ENCODE peak calls at places on chromosomes 1 and 21, in eight cellular contexts. One of them, this sample, is unnamed.

GRCh38 chr1:20483098-20483832 is 2.7 kb downstream of the CAMK2N1 start:
- DNase-seq in CD4-positive, alpha-beta T cell: no peak
- DNase-seq in breast epithelium: no peak
- DNase-seq in ovary: no peak
- DNase-seq in heart left ventricle: no peak
- DNase-seq in CD8-positive, alpha-beta memory T cell: no peak
- DNase-seq in WERI-Rb-1: no peak
- DNase-seq in tibial nerve: no peak
- DNase-seq in this sample: no peak

GRCh38 chr1:108082741-108083562 is 117.2 kb downstream of the SLC25A24 start:
- DNase-seq in ovary: no peak
- DNase-seq in WERI-Rb-1: no peak
- DNase-seq in tibial nerve: no peak
- DNase-seq in heart left ventricle: no peak
- DNase-seq in CD4-positive, alpha-beta T cell: no peak
- DNase-seq in breast epithelium: no peak
- DNase-seq in CD8-positive, alpha-beta memory T cell: no peak
- DNase-seq in this sample: no peak

GRCh38 chr1:2554621-2555387 is 1.4 kb upstream of the TNFRSF14 start:
- DNase-seq in tibial nerve: peak; percentile 32
- DNase-seq in heart left ventricle: no peak
- DNase-seq in breast epithelium: no peak
- DNase-seq in ovary: no peak
- DNase-seq in CD4-positive, alpha-beta T cell: peak; percentile 43
- DNase-seq in WERI-Rb-1: peak; percentile 55
- DNase-seq in CD8-positive, alpha-beta memory T cell: peak; percentile 79
- DNase-seq in this sample: peak; percentile 82

GRCh38 chr1:115227683-115228082 is 110.4 kb downstream of the NGF start:
- DNase-seq in ovary: no peak
- DNase-seq in tibial nerve: no peak
- DNase-seq in heart left ventricle: no peak
- DNase-seq in WERI-Rb-1: no peak
- DNase-seq in CD4-positive, alpha-beta T cell: no peak
- DNase-seq in CD8-positive, alpha-beta memory T cell: no peak
- DNase-seq in breast epithelium: no peak
- DNase-seq in this sample: no peak

GRCh38 chr1:243645281-243645680 is 204.8 kb downstream of the AKT3 start:
- DNase-seq in tibial nerve: no peak
- DNase-seq in CD4-positive, alpha-beta T cell: no peak
- DNase-seq in CD8-positive, alpha-beta memory T cell: no peak
- DNase-seq in heart left ventricle: no peak
- DNase-seq in WERI-Rb-1: no peak
- DNase-seq in ovary: no peak
- DNase-seq in breast epithelium: no peak
- DNase-seq in this sample: no peak

GRCh38 chr21:34877485-34878128 is 171.5 kb downstream of the RUNX1 start:
- DNase-seq in ovary: no peak
- DNase-seq in CD4-positive, alpha-beta T cell: no peak
- DNase-seq in WERI-Rb-1: no peak
- DNase-seq in CD8-positive, alpha-beta memory T cell: no peak
- DNase-seq in breast epithelium: peak; percentile 93
- DNase-seq in heart left ventricle: no peak
- DNase-seq in tibial nerve: no peak
- DNase-seq in this sample: peak; percentile 82

GRCh38 chr1:185068362-185068761 is 23.0 kb downstream of the RNF2 start:
- DNase-seq in CD8-positive, alpha-beta memory T cell: no peak
- DNase-seq in heart left ventricle: no peak
- DNase-seq in CD4-positive, alpha-beta T cell: no peak
- DNase-seq in breast epithelium: peak; percentile 67
- DNase-seq in WERI-Rb-1: no peak
- DNase-seq in tibial nerve: no peak
- DNase-seq in ovary: no peak
- DNase-seq in this sample: no peak

GRCh38 chr1:204191481-204191880 is 4.8 kb downstream of the KISS1 start:
- DNase-seq in WERI-Rb-1: no peak
- DNase-seq in heart left ventricle: no peak
- DNase-seq in ovary: no peak
- DNase-seq in tibial nerve: no peak
- DNase-seq in CD4-positive, alpha-beta T cell: no peak
- DNase-seq in CD8-positive, alpha-beta memory T cell: no peak
- DNase-seq in breast epithelium: no peak
- DNase-seq in this sample: no peak

GRCh38 chr1:66183386-66183785 is 350.6 kb upstream of the SGIP1 start:
- DNase-seq in CD8-positive, alpha-beta memory T cell: no peak
- DNase-seq in breast epithelium: no peak
- DNase-seq in CD4-positive, alpha-beta T cell: no peak
- DNase-seq in tibial nerve: no peak
- DNase-seq in WERI-Rb-1: no peak
- DNase-seq in heart left ventricle: no peak
- DNase-seq in ovary: no peak
- DNase-seq in this sample: no peak

GRCh38 chr1:11132571-11133293 is 33.1 kb upstream of the EXOSC10 start:
- DNase-seq in tibial nerve: peak; percentile 43
- DNase-seq in CD8-positive, alpha-beta memory T cell: no peak
- DNase-seq in WERI-Rb-1: peak; percentile 86
- DNase-seq in ovary: no peak
- DNase-seq in breast epithelium: no peak
- DNase-seq in heart left ventricle: no peak
- DNase-seq in CD4-positive, alpha-beta T cell: no peak
- DNase-seq in this sample: no peak

GRCh38 chr1:19656780-19657475 is 7.7 kb upstream of the HTR6 start:
- DNase-seq in tibial nerve: no peak
- DNase-seq in breast epithelium: no peak
- DNase-seq in WERI-Rb-1: no peak
- DNase-seq in ovary: no peak
- DNase-seq in CD8-positive, alpha-beta memory T cell: no peak
- DNase-seq in CD4-positive, alpha-beta T cell: no peak
- DNase-seq in heart left ventricle: no peak
- DNase-seq in this sample: peak; percentile 2

GRCh38 chr1:109636201-109636952 is 16.7 kb downstream of the AMPD2 start:
- DNase-seq in ovary: peak; percentile 33
- DNase-seq in CD8-positive, alpha-beta memory T cell: no peak
- DNase-seq in breast epithelium: no peak
- DNase-seq in CD4-positive, alpha-beta T cell: no peak
- DNase-seq in tibial nerve: peak; percentile 32
- DNase-seq in heart left ventricle: peak; percentile 17
- DNase-seq in WERI-Rb-1: no peak
- DNase-seq in this sample: no peak

GRCh38 chr1:109637446-109637845 is 17.8 kb downstream of the AMPD2 start:
- DNase-seq in breast epithelium: no peak
- DNase-seq in ovary: no peak
- DNase-seq in heart left ventricle: peak; percentile 11
- DNase-seq in CD8-positive, alpha-beta memory T cell: no peak
- DNase-seq in WERI-Rb-1: no peak
- DNase-seq in tibial nerve: no peak
- DNase-seq in CD4-positive, alpha-beta T cell: no peak
- DNase-seq in this sample: no peak

GRCh38 chr1:109634292-109634691 is 14.7 kb downstream of the AMPD2 start:
- DNase-seq in WERI-Rb-1: no peak
- DNase-seq in CD4-positive, alpha-beta T cell: no peak
- DNase-seq in heart left ventricle: no peak
- DNase-seq in tibial nerve: peak; percentile 2
- DNase-seq in breast epithelium: no peak
- DNase-seq in ovary: no peak
- DNase-seq in CD8-positive, alpha-beta memory T cell: no peak
- DNase-seq in this sample: no peak

GRCh38 chr1:109634771-109635750 is 15.4 kb downstream of the AMPD2 start:
- DNase-seq in ovary: no peak
- DNase-seq in WERI-Rb-1: no peak
- DNase-seq in heart left ventricle: no peak
- DNase-seq in CD8-positive, alpha-beta memory T cell: no peak
- DNase-seq in tibial nerve: peak; percentile 3
- DNase-seq in breast epithelium: no peak
- DNase-seq in CD4-positive, alpha-beta T cell: no peak
- DNase-seq in this sample: no peak

GRCh38 chr1:109635862-109636200 is 16.2 kb downstream of the AMPD2 start:
- DNase-seq in breast epithelium: no peak
- DNase-seq in CD4-positive, alpha-beta T cell: no peak
- DNase-seq in tibial nerve: peak; percentile 2
- DNase-seq in CD8-positive, alpha-beta memory T cell: no peak
- DNase-seq in heart left ventricle: no peak
- DNase-seq in WERI-Rb-1: no peak
- DNase-seq in ovary: no peak
- DNase-seq in this sample: no peak
- H3K27ac ChIP-seq in breast epithelium: no peak overlapping the region
- H3K27ac ChIP-seq in CD4-positive, alpha-beta T cell: no peak overlapping the region
- H3K27ac ChIP-seq in tibial nerve: no peak overlapping the region
- H3K27ac ChIP-seq in CD8-positive, alpha-beta memory T cell: no peak overlapping the region
- H3K27ac ChIP-seq in heart left ventricle: no peak overlapping the region
- H3K27ac ChIP-seq in WERI-Rb-1: no peak overlapping the region
- H3K27ac ChIP-seq in ovary: peak overlapping the region; percentile 57
- H3K27ac ChIP-seq in this sample: no peak overlapping the region

DNA sequence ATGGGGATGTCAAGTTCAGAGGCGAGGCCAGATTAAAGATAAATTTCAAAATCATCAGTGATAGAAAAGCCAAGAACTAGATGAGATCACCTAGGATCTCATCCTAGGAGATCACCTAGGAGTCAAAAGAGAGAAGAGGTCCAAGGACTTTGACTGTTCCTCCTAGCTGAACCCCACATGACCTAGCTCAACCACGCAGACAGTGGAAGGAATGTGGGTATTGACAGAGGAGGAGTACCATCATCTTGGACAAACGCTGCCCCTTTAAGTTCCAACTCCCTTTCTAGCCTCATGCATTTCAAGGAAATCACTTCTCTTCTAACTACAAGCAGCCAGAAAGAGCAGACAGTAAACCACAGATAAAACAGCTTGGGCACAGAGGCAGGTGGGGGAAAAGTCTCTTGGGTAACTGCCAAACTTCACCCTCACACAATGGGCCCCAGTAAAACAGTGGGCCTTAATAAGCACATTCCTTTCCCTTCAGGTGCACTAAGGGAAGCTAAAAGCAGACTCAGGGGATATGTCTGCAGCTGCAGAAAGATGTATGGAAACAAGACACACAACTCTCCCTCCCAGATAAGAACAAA is 12.5 kb upstream of the FAM76A start:
- DNase-seq in CD8-positive, alpha-beta memory T cell: no peak
- DNase-seq in tibial nerve: no peak
- DNase-seq in ovary: no peak
- DNase-seq in WERI-Rb-1: no peak
- DNase-seq in CD4-positive, alpha-beta T cell: no peak
- DNase-seq in breast epithelium: no peak
- DNase-seq in heart left ventricle: no peak
- DNase-seq in this sample: no peak
- H3K27ac ChIP-seq in CD8-positive, alpha-beta memory T cell: no peak overlapping the region
- H3K27ac ChIP-seq in tibial nerve: no peak overlapping the region
- H3K27ac ChIP-seq in ovary: no peak overlapping the region
- H3K27ac ChIP-seq in WERI-Rb-1: no peak overlapping the region
- H3K27ac ChIP-seq in CD4-positive, alpha-beta T cell: no peak overlapping the region
- H3K27ac ChIP-seq in breast epithelium: no peak overlapping the region
- H3K27ac ChIP-seq in heart left ventricle: no peak overlapping the region
- H3K27ac ChIP-seq in this sample: no peak overlapping the region

DNA sequence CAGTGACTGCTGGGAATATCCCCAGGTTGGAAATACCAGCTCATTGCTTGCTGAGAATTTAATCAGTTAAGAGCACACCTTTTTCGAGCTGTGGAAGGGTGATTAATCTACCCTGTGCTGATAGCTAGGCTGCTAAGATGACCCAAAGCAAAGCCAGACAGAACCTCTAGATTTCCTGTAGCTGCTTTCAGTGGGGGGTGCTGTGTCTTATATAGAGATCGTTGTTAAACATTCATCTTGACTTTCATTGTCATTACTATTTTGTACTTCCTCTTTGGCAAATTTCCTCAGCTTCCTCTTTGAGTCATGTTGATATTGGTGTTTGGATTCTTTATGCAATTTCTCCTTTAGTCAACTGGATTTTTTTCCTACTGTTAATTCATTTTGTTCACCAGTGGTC is 155.3 kb downstream of the DISC1 start:
- DNase-seq in tibial nerve: no peak
- DNase-seq in WERI-Rb-1: no peak
- DNase-seq in breast epithelium: no peak
- DNase-seq in ovary: no peak
- DNase-seq in CD8-positive, alpha-beta memory T cell: no peak
- DNase-seq in CD4-positive, alpha-beta T cell: no peak
- DNase-seq in heart left ventricle: no peak
- DNase-seq in this sample: no peak
- H3K27ac ChIP-seq in tibial nerve: peak overlapping the region; percentile 52
- H3K27ac ChIP-seq in WERI-Rb-1: no peak overlapping the region
- H3K27ac ChIP-seq in breast epithelium: no peak overlapping the region
- H3K27ac ChIP-seq in ovary: no peak overlapping the region
- H3K27ac ChIP-seq in CD8-positive, alpha-beta memory T cell: no peak overlapping the region
- H3K27ac ChIP-seq in CD4-positive, alpha-beta T cell: no peak overlapping the region
- H3K27ac ChIP-seq in heart left ventricle: no peak overlapping the region
- H3K27ac ChIP-seq in this sample: peak overlapping the region; percentile 74

DNA sequence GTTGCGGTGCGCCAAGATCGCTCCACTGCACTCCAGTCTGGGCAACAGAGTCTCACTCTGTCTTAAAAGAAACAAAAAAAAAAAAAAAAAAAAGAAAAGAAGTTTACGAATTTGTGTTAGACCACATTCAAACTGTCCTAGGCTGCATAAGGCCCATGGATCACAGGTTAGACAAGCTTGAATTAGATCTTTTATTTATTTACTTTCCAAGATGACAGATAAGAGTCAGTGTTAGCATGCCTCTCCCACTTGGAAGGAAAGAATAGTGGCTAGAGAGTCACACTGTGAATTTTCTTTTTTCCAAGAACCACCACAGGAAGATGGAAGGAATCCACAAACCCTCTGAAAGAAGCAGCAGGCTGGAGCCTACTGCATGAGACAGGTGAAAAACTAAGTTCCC is 29.3 kb downstream of the NSL1 start:
- DNase-seq in CD4-positive, alpha-beta T cell: no peak
- DNase-seq in breast epithelium: no peak
- DNase-seq in ovary: no peak
- DNase-seq in heart left ventricle: no peak
- DNase-seq in tibial nerve: no peak
- DNase-seq in CD8-positive, alpha-beta memory T cell: no peak
- DNase-seq in WERI-Rb-1: no peak
- DNase-seq in this sample: no peak
- H3K27ac ChIP-seq in CD4-positive, alpha-beta T cell: no peak overlapping the region
- H3K27ac ChIP-seq in breast epithelium: no peak overlapping the region
- H3K27ac ChIP-seq in ovary: no peak overlapping the region
- H3K27ac ChIP-seq in heart left ventricle: no peak overlapping the region
- H3K27ac ChIP-seq in tibial nerve: no peak overlapping the region
- H3K27ac ChIP-seq in CD8-positive, alpha-beta memory T cell: no peak overlapping the region
- H3K27ac ChIP-seq in WERI-Rb-1: no peak overlapping the region
- H3K27ac ChIP-seq in this sample: no peak overlapping the region

DNA sequence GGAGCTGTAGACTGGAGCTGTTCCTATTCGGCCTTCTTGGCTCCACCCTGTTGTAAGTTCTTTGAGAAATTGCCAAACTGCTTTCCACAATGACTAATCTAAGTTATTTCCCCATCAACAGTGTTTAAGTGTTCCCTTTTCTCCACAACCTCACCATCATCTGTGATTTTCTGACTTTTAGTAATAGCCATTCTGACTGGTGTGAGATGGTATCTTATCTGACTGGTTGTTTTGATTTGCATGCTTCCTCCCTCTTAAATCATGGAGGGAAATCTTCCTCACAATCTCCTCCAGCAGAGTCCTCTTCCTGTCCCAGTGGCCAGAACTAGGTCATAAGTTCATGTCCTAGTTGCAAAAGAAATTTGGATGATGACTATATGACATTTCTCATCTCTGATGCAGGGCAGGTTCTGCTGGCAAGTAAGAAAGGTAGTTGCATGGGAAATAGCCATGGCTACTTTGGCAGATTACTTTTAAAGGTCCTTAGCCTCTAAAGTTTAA is 294.0 kb downstream of the LRRC40 start:
- DNase-seq in ovary: no peak
- DNase-seq in heart left ventricle: no peak
- DNase-seq in WERI-Rb-1: no peak
- DNase-seq in CD4-positive, alpha-beta T cell: no peak
- DNase-seq in CD8-positive, alpha-beta memory T cell: no peak
- DNase-seq in breast epithelium: no peak
- DNase-seq in tibial nerve: no peak
- DNase-seq in this sample: no peak
- H3K27ac ChIP-seq in ovary: no peak overlapping the region
- H3K27ac ChIP-seq in heart left ventricle: no peak overlapping the region
- H3K27ac ChIP-seq in WERI-Rb-1: no peak overlapping the region
- H3K27ac ChIP-seq in CD4-positive, alpha-beta T cell: no peak overlapping the region
- H3K27ac ChIP-seq in CD8-positive, alpha-beta memory T cell: no peak overlapping the region
- H3K27ac ChIP-seq in breast epithelium: no peak overlapping the region
- H3K27ac ChIP-seq in tibial nerve: no peak overlapping the region
- H3K27ac ChIP-seq in this sample: no peak overlapping the region